ENCODE peak calls at places on chromosomes 4 and X, in eight cellular contexts. One of them, this sample, is unnamed.

GRCh38 chrX:110108381-110108796 is 105.5 kb downstream of the TMEM164 start:
- DNase-seq in HFFc6: no peak
- DNase-seq in BE2C: no peak
- DNase-seq in choroid plexus epithelial cell: peak; percentile 68
- DNase-seq in breast epithelium: no peak
- DNase-seq in tibial artery: peak; percentile 20
- DNase-seq in NB4: peak; percentile 83
- DNase-seq in cardiac fibroblast: peak; percentile 80
- DNase-seq in this sample: no peak

GRCh38 chr4:103011378-103012025 is 8.0 kb downstream of the SLC9B1 start:
- DNase-seq in NB4: no peak
- DNase-seq in choroid plexus epithelial cell: peak; percentile 57
- DNase-seq in breast epithelium: no peak
- DNase-seq in cardiac fibroblast: peak; percentile 54
- DNase-seq in BE2C: no peak
- DNase-seq in HFFc6: peak; percentile 7
- DNase-seq in tibial artery: no peak
- DNase-seq in this sample: no peak

GRCh38 chr4:4860381-4860802 is 927 bp downstream of the MSX1 start:
- DNase-seq in BE2C: no peak
- DNase-seq in HFFc6: peak; percentile 24
- DNase-seq in breast epithelium: no peak
- DNase-seq in NB4: peak; percentile 51
- DNase-seq in cardiac fibroblast: peak; percentile 20
- DNase-seq in tibial artery: no peak
- DNase-seq in choroid plexus epithelial cell: no peak
- DNase-seq in this sample: peak; percentile 18

GRCh38 chrX:25523574-25523973 is 507.8 kb upstream of the ARX start:
- DNase-seq in NB4: peak; percentile 47
- DNase-seq in breast epithelium: no peak
- DNase-seq in tibial artery: no peak
- DNase-seq in cardiac fibroblast: peak; percentile 66
- DNase-seq in HFFc6: no peak
- DNase-seq in BE2C: peak; percentile 24
- DNase-seq in choroid plexus epithelial cell: peak; percentile 63
- DNase-seq in this sample: peak; percentile 18

GRCh38 chrX:110156167-110156754 is 153.3 kb downstream of the TMEM164 start:
- DNase-seq in tibial artery: no peak
- DNase-seq in HFFc6: no peak
- DNase-seq in choroid plexus epithelial cell: peak; percentile 26
- DNase-seq in cardiac fibroblast: no peak
- DNase-seq in breast epithelium: no peak
- DNase-seq in NB4: no peak
- DNase-seq in BE2C: no peak
- DNase-seq in this sample: no peak

GRCh38 chr4:168877779-168878491 is 132.1 kb downstream of the CBR4 start:
- DNase-seq in tibial artery: peak; percentile 56
- DNase-seq in choroid plexus epithelial cell: no peak
- DNase-seq in BE2C: peak; percentile 69
- DNase-seq in breast epithelium: no peak
- DNase-seq in HFFc6: no peak
- DNase-seq in cardiac fibroblast: peak; percentile 42
- DNase-seq in NB4: peak; percentile 45
- DNase-seq in this sample: peak; percentile 67

GRCh38 chrX:19926095-19926494 is 38.7 kb upstream of the SH3KBP1 start:
- DNase-seq in breast epithelium: no peak
- DNase-seq in HFFc6: no peak
- DNase-seq in BE2C: no peak
- DNase-seq in tibial artery: no peak
- DNase-seq in choroid plexus epithelial cell: no peak
- DNase-seq in NB4: no peak
- DNase-seq in cardiac fibroblast: no peak
- DNase-seq in this sample: no peak

GRCh38 chr4:7807351-7807921 is 132.2 kb downstream of the AFAP1 start:
- DNase-seq in BE2C: no peak
- DNase-seq in NB4: peak; percentile 72
- DNase-seq in HFFc6: no peak
- DNase-seq in choroid plexus epithelial cell: no peak
- DNase-seq in cardiac fibroblast: peak; percentile 71
- DNase-seq in breast epithelium: no peak
- DNase-seq in tibial artery: no peak
- DNase-seq in this sample: no peak

GRCh38 chrX:52933976-52934703 is 24.2 kb downstream of the FAM156A start:
- DNase-seq in tibial artery: no peak
- DNase-seq in cardiac fibroblast: no peak
- DNase-seq in choroid plexus epithelial cell: no peak
- DNase-seq in breast epithelium: no peak
- DNase-seq in HFFc6: no peak
- DNase-seq in NB4: peak; percentile 8
- DNase-seq in BE2C: no peak
- DNase-seq in this sample: no peak

GRCh38 chr4:80075995-80076394 is 3.0 kb upstream of the ANTXR2 start:
- DNase-seq in NB4: no peak
- DNase-seq in BE2C: no peak
- DNase-seq in tibial artery: no peak
- DNase-seq in cardiac fibroblast: no peak
- DNase-seq in breast epithelium: no peak
- DNase-seq in choroid plexus epithelial cell: no peak
- DNase-seq in HFFc6: no peak
- DNase-seq in this sample: no peak

GRCh38 chrX:23494741-23495140 is 160.1 kb downstream of the PTCHD1 start:
- DNase-seq in cardiac fibroblast: no peak
- DNase-seq in NB4: no peak
- DNase-seq in tibial artery: no peak
- DNase-seq in choroid plexus epithelial cell: no peak
- DNase-seq in breast epithelium: no peak
- DNase-seq in BE2C: no peak
- DNase-seq in HFFc6: no peak
- DNase-seq in this sample: no peak

GRCh38 chrX:56762220-56762619 is 33.2 kb downstream of the NBDY start:
- DNase-seq in NB4: no peak
- DNase-seq in HFFc6: no peak
- DNase-seq in breast epithelium: no peak
- DNase-seq in BE2C: no peak
- DNase-seq in cardiac fibroblast: no peak
- DNase-seq in choroid plexus epithelial cell: no peak
- DNase-seq in tibial artery: no peak
- DNase-seq in this sample: no peak

GRCh38 chr4:95549246-95550138 is 719 bp upstream of the UNC5C start:
- DNase-seq in NB4: peak; percentile 68
- DNase-seq in cardiac fibroblast: peak; percentile 65
- DNase-seq in breast epithelium: peak; percentile 49
- DNase-seq in choroid plexus epithelial cell: peak; percentile 53
- DNase-seq in BE2C: no peak
- DNase-seq in tibial artery: peak; percentile 69
- DNase-seq in HFFc6: no peak
- DNase-seq in this sample: peak; percentile 76

GRCh38 chrX:67614414-67614813 is 70.6 kb downstream of the AR start:
- DNase-seq in cardiac fibroblast: peak; percentile 53
- DNase-seq in choroid plexus epithelial cell: peak; percentile 67
- DNase-seq in HFFc6: peak; percentile 80
- DNase-seq in breast epithelium: no peak
- DNase-seq in NB4: no peak
- DNase-seq in tibial artery: no peak
- DNase-seq in BE2C: no peak
- DNase-seq in this sample: no peak

DNA sequence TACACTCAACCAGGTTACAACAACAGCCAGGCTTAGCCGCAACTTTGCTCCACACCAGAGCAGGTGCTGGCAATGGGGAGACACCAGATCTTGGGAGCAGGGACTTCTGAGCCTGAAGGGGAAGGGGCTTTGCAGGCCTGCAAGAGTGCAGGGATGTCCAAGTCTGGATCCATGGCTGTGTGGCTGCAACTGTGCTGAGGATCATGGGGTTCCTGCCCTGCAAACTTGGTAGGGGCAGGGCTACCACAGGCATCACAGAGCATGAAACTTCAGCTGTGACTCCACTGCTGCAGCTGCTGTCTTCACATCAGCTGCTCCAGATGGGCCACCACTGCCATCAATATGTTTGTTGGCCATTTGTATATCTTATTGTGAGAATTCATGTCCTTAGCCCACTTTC is 340.4 kb downstream of the FSTL5 start:
- DNase-seq in NB4: no peak
- DNase-seq in tibial artery: no peak
- DNase-seq in choroid plexus epithelial cell: no peak
- DNase-seq in BE2C: no peak
- DNase-seq in breast epithelium: no peak
- DNase-seq in HFFc6: no peak
- DNase-seq in cardiac fibroblast: no peak
- DNase-seq in this sample: no peak
- TF ChIP-seq CTCF in NB4: no peak
- TF ChIP-seq CTCF in tibial artery: no peak
- TF ChIP-seq CTCF in choroid plexus epithelial cell: no peak
- TF ChIP-seq CTCF in BE2C: no peak
- TF ChIP-seq CTCF in breast epithelium: no peak
- TF ChIP-seq CTCF in HFFc6: no peak
- TF ChIP-seq CTCF in cardiac fibroblast: no peak
- TF ChIP-seq CTCF in this sample: no peak

GRCh38 chr4:175953960-175954521 is 111.6 kb upstream of the WDR17 start:
- DNase-seq in cardiac fibroblast: no peak
- DNase-seq in tibial artery: no peak
- DNase-seq in BE2C: no peak
- DNase-seq in NB4: peak; percentile 8
- DNase-seq in choroid plexus epithelial cell: peak; percentile 5
- DNase-seq in breast epithelium: no peak
- DNase-seq in HFFc6: no peak
- DNase-seq in this sample: no peak
- TF ChIP-seq CTCF in cardiac fibroblast: no peak
- TF ChIP-seq CTCF in tibial artery: no peak
- TF ChIP-seq CTCF in BE2C: peak; percentile 48
- TF ChIP-seq CTCF in NB4: peak; percentile 12
- TF ChIP-seq CTCF in choroid plexus epithelial cell: peak; percentile 16
- TF ChIP-seq CTCF in breast epithelium: no peak
- TF ChIP-seq CTCF in HFFc6: peak; percentile 18
- TF ChIP-seq CTCF in this sample: no peak

DNA sequence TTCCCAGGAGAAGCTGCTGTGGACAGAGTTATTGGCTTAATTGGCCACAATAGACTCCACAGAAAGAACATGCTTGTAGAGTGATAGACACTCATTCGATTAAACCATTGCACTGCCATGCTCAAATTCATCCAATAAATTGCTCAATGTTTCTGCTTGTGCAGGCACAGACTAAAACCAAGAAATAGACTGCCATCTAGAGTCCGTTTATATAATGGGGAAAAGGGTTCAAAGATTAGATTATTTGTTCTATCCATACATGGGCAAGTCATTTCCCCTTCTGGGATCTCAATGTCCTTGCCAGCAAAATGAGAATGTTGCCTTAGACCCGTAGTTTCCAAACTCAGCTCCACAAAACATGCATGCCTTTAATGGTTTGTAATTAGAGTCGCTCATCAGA is 8.7 kb downstream of the SMIM10 start:
- DNase-seq in HFFc6: peak; percentile 61
- DNase-seq in tibial artery: no peak
- DNase-seq in choroid plexus epithelial cell: peak; percentile 71
- DNase-seq in BE2C: no peak
- DNase-seq in NB4: peak; percentile 63
- DNase-seq in breast epithelium: no peak
- DNase-seq in cardiac fibroblast: peak; percentile 72
- DNase-seq in this sample: no peak
- TF ChIP-seq CTCF in HFFc6: peak; percentile 73
- TF ChIP-seq CTCF in tibial artery: peak; percentile 43
- TF ChIP-seq CTCF in choroid plexus epithelial cell: peak; percentile 50
- TF ChIP-seq CTCF in BE2C: peak; percentile 44
- TF ChIP-seq CTCF in NB4: peak; percentile 20
- TF ChIP-seq CTCF in breast epithelium: no peak
- TF ChIP-seq CTCF in cardiac fibroblast: peak; percentile 39
- TF ChIP-seq CTCF in this sample: no peak

GRCh38 chr4:61619528-61619927 is 419.4 kb downstream of the ADGRL3 start:
- DNase-seq in breast epithelium: no peak
- DNase-seq in cardiac fibroblast: no peak
- DNase-seq in tibial artery: no peak
- DNase-seq in BE2C: peak; percentile 6
- DNase-seq in choroid plexus epithelial cell: peak; percentile 48
- DNase-seq in NB4: no peak
- DNase-seq in HFFc6: no peak
- DNase-seq in this sample: no peak
- TF ChIP-seq CTCF in breast epithelium: no peak
- TF ChIP-seq CTCF in cardiac fibroblast: no peak
- TF ChIP-seq CTCF in tibial artery: peak; percentile 46
- TF ChIP-seq CTCF in BE2C: peak; percentile 33
- TF ChIP-seq CTCF in choroid plexus epithelial cell: peak; percentile 61
- TF ChIP-seq CTCF in NB4: no peak
- TF ChIP-seq CTCF in HFFc6: no peak
- TF ChIP-seq CTCF in this sample: peak; percentile 14

This sample was measured in glutamatergic neuron.